ENCODE peak calls at places on chromosome 21, in four cellular contexts. One of them, this sample, is unnamed. For H3K4me1, the result is how much of the 10 kb centered on the place peaks cover.

GRCh38 chr21:15729674-15730483 is at the start of gene USP25:
- DNase-seq in cardiac muscle cell: peak
- DNase-seq in left ventricle myocardium inferior: peak
- DNase-seq in tibial artery: peak
- DNase-seq in this sample: peak

GRCh38 chr21:44567481-44568171 is 5.9 kb upstream of the KRTAP10-4 start:
- DNase-seq in cardiac muscle cell: no peak
- DNase-seq in left ventricle myocardium inferior: no peak
- DNase-seq in tibial artery: no peak
- DNase-seq in this sample: no peak

GRCh38 chr21:15064576-15065380 is at the start of gene NRIP1:
- DNase-seq in cardiac muscle cell: peak
- DNase-seq in left ventricle myocardium inferior: peak
- DNase-seq in tibial artery: peak
- DNase-seq in this sample: peak

GRCh38 chr21:32096411-32096810 is 182.4 kb downstream of the MIS18A start:
- DNase-seq in cardiac muscle cell: peak
- DNase-seq in left ventricle myocardium inferior: no peak
- DNase-seq in tibial artery: no peak
- DNase-seq in this sample: peak

GRCh38 chr21:42239973-42240372 is 21.0 kb downstream of the ABCG1 start:
- DNase-seq in cardiac muscle cell: no peak
- DNase-seq in left ventricle myocardium inferior: peak
- DNase-seq in tibial artery: no peak
- DNase-seq in this sample: no peak

GRCh38 chr21:42223826-42224575 is 5.1 kb downstream of the ABCG1 start:
- DNase-seq in cardiac muscle cell: no peak
- DNase-seq in left ventricle myocardium inferior: no peak
- DNase-seq in tibial artery: no peak
- DNase-seq in this sample: no peak

GRCh38 chr21:44379991-44380865 is 26.8 kb downstream of the TRPM2 start:
- DNase-seq in cardiac muscle cell: no peak
- DNase-seq in left ventricle myocardium inferior: no peak
- DNase-seq in tibial artery: no peak
- DNase-seq in this sample: no peak

GRCh38 chr21:29332461-29333354 is 34.0 kb downstream of the BACH1 start:
- DNase-seq in cardiac muscle cell: peak
- DNase-seq in left ventricle myocardium inferior: no peak
- DNase-seq in tibial artery: no peak
- DNase-seq in this sample: no peak

GRCh38 chr21:37176716-37177115 is 90.4 kb downstream of the VPS26C start:
- DNase-seq in cardiac muscle cell: no peak
- DNase-seq in left ventricle myocardium inferior: no peak
- DNase-seq in tibial artery: no peak
- DNase-seq in this sample: no peak

GRCh38 chr21:31473685-31474345 is 129.8 kb upstream of the TIAM1 start:
- DNase-seq in cardiac muscle cell: peak
- DNase-seq in left ventricle myocardium inferior: no peak
- DNase-seq in tibial artery: no peak
- DNase-seq in this sample: no peak

GRCh38 chr21:39776589-39776988 is 31.6 kb downstream of the IGSF5 start:
- DNase-seq in cardiac muscle cell: peak
- DNase-seq in left ventricle myocardium inferior: no peak
- DNase-seq in tibial artery: no peak
- DNase-seq in this sample: no peak

GRCh38 chr21:25657140-25657539 is 18.1 kb downstream of the JAM2 start:
- DNase-seq in cardiac muscle cell: no peak
- DNase-seq in left ventricle myocardium inferior: no peak
- DNase-seq in tibial artery: no peak
- DNase-seq in this sample: no peak

GRCh38 chr21:41095983-41096382 is 72.0 kb upstream of the BACE2 start:
- DNase-seq in cardiac muscle cell: peak
- DNase-seq in left ventricle myocardium inferior: no peak
- DNase-seq in tibial artery: no peak
- DNase-seq in this sample: no peak

GRCh38 chr21:35933466-35933865 is 126.9 kb downstream of the SETD4 start:
- DNase-seq in cardiac muscle cell: peak
- DNase-seq in left ventricle myocardium inferior: peak
- DNase-seq in tibial artery: peak
- DNase-seq in this sample: no peak

GRCh38 chr21:36203603-36203889 is 46.9 kb downstream of the DOP1B start:
- DNase-seq in cardiac muscle cell: peak
- DNase-seq in left ventricle myocardium inferior: no peak
- DNase-seq in tibial artery: no peak
- DNase-seq in this sample: no peak

GRCh38 chr21:15604424-15604823 is 125.4 kb upstream of the USP25 start:
- DNase-seq in cardiac muscle cell: peak
- DNase-seq in left ventricle myocardium inferior: no peak
- DNase-seq in tibial artery: no peak
- DNase-seq in this sample: peak

GRCh38 chr21:18812308-18812707 is 408.7 kb upstream of the TMPRSS15 start:
- DNase-seq in cardiac muscle cell: no peak
- DNase-seq in left ventricle myocardium inferior: no peak
- DNase-seq in tibial artery: no peak
- DNase-seq in this sample: no peak

GRCh38 chr21:36104306-36105300 is 30.3 kb upstream of the CBR3 start:
- DNase-seq in cardiac muscle cell: peak
- DNase-seq in left ventricle myocardium inferior: peak
- DNase-seq in tibial artery: peak
- DNase-seq in this sample: peak

GRCh38 chr21:22758478-22758877 is 1760.3 kb downstream of the NCAM2 start:
- DNase-seq in cardiac muscle cell: no peak
- DNase-seq in left ventricle myocardium inferior: no peak
- DNase-seq in tibial artery: no peak
- DNase-seq in this sample: no peak

GRCh38 chr21:46622226-46622625 is 13.2 kb upstream of the PRMT2 start:
- DNase-seq in cardiac muscle cell: peak
- DNase-seq in left ventricle myocardium inferior: peak
- DNase-seq in tibial artery: peak
- DNase-seq in this sample: no peak

GRCh38 chr21:44391345-44392091 is 38.1 kb downstream of the TRPM2 start:
- DNase-seq in cardiac muscle cell: no peak
- DNase-seq in left ventricle myocardium inferior: peak
- DNase-seq in tibial artery: peak
- DNase-seq in this sample: no peak

GRCh38 chr21:28632718-28633408 is 359.8 kb downstream of the LTN1 start:
- DNase-seq in cardiac muscle cell: peak
- DNase-seq in left ventricle myocardium inferior: no peak
- DNase-seq in tibial artery: no peak
- DNase-seq in this sample: no peak

DNA sequence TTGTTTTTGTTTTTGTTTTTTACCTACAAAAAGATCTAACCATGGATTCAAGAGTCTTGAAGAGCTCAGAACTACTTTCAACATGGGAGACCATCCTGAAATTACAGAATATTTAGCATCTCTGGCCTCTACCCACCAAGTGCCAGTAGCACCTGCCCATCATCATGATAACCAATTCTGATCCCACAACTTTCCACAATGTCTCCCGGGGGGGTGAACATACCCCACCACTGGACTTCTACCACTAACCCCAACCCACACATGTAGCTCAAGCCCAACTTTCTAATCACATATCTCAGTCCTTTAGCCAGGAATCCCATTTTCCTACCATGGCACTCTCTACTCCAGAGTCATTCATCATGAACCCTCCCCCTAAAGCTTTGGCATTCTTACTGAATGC is 15.7 kb upstream of the IFNAR2 start:
- DNase-seq in cardiac muscle cell: no peak
- DNase-seq in left ventricle myocardium inferior: no peak
- DNase-seq in tibial artery: no peak
- DNase-seq in this sample: no peak
- H3K4me1 ChIP-seq in cardiac muscle cell: under half
- H3K4me1 ChIP-seq in left ventricle myocardium inferior: under half
- H3K4me1 ChIP-seq in tibial artery: under half
- H3K4me1 ChIP-seq in this sample: under half

GRCh38 chr21:43339668-43340067 is 87.3 kb downstream of the SIK1 start:
- DNase-seq in cardiac muscle cell: no peak
- DNase-seq in left ventricle myocardium inferior: peak
- DNase-seq in tibial artery: no peak
- DNase-seq in this sample: no peak

GRCh38 chr21:43340491-43341348 is 86.2 kb downstream of the SIK1 start:
- DNase-seq in cardiac muscle cell: peak
- DNase-seq in left ventricle myocardium inferior: no peak
- DNase-seq in tibial artery: no peak
- DNase-seq in this sample: no peak

GRCh38 chr21:43341349-43342163 is 85.4 kb downstream of the SIK1 start:
- DNase-seq in cardiac muscle cell: no peak
- DNase-seq in left ventricle myocardium inferior: peak
- DNase-seq in tibial artery: no peak
- DNase-seq in this sample: no peak

GRCh38 chr21:43337901-43338655 is 88.9 kb downstream of the SIK1 start:
- DNase-seq in cardiac muscle cell: no peak
- DNase-seq in left ventricle myocardium inferior: no peak
- DNase-seq in tibial artery: no peak
- DNase-seq in this sample: no peak

DNA sequence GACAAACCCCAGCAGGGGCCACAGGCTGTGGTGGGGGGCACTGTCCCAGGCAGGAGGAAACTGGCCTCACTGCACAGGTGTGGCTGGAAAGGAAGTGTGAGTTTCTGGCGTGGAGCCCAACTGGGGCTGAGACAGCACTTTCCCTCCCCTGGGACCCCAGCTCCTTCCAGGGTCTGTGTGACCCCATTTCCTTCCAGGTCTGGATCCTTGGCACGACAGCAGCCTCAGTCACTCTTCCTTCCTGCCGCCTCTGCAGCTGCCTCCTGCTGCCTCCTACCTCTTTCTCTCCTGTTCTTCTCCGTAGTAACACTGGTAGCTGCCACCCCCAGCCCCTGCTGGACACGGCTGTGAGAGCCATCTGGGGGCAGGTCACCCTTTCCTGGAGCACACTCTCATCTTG is 88.0 kb downstream of the SIK1 start:
- DNase-seq in cardiac muscle cell: no peak
- DNase-seq in left ventricle myocardium inferior: peak
- DNase-seq in tibial artery: no peak
- DNase-seq in this sample: no peak
- H3K4me3 ChIP-seq in cardiac muscle cell: no peak
- H3K4me3 ChIP-seq in left ventricle myocardium inferior: no peak
- H3K4me3 ChIP-seq in tibial artery: no peak
- H3K4me3 ChIP-seq in this sample: no peak

DNA sequence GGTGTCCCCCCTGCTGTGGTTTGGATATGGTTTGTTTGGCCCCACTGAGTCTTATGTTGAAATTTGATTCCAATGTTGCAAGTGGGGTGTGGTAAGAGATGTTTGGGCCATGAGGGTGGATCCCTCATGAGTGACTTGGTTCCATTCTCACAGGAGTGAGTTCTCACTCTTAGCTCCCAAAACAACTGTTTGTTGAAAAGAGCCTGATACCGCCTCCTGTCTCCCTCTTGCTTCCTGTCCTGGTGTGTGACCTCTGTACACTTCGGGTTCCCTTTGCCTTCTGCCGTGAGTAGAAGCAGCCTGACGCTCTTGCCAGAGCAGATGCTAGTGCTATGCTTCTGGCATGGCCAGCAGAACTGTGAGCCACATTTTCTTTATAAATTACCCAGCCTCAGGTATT is 60.5 kb downstream of the C21orf91 start:
- DNase-seq in cardiac muscle cell: no peak
- DNase-seq in left ventricle myocardium inferior: no peak
- DNase-seq in tibial artery: no peak
- DNase-seq in this sample: no peak
- H3K4me1 ChIP-seq in cardiac muscle cell: under half
- H3K4me1 ChIP-seq in left ventricle myocardium inferior: under half
- H3K4me1 ChIP-seq in tibial artery: under half
- H3K4me1 ChIP-seq in this sample: under half

GRCh38 chr21:38487906-38488639 is 10.2 kb downstream of the ERG start:
- DNase-seq in cardiac muscle cell: no peak
- DNase-seq in left ventricle myocardium inferior: no peak
- DNase-seq in tibial artery: no peak
- DNase-seq in this sample: no peak

GRCh38 chr21:38489729-38490128 is 8.5 kb downstream of the ERG start:
- DNase-seq in cardiac muscle cell: no peak
- DNase-seq in left ventricle myocardium inferior: no peak
- DNase-seq in tibial artery: no peak
- DNase-seq in this sample: no peak

GRCh38 chr21:38488640-38489282 is 9.5 kb downstream of the ERG start:
- DNase-seq in cardiac muscle cell: no peak
- DNase-seq in left ventricle myocardium inferior: no peak
- DNase-seq in tibial artery: no peak
- DNase-seq in this sample: no peak

GRCh38 chr21:38490411-38491020 is 7.8 kb downstream of the ERG start:
- DNase-seq in cardiac muscle cell: no peak
- DNase-seq in left ventricle myocardium inferior: no peak
- DNase-seq in tibial artery: no peak
- DNase-seq in this sample: no peak

DNA sequence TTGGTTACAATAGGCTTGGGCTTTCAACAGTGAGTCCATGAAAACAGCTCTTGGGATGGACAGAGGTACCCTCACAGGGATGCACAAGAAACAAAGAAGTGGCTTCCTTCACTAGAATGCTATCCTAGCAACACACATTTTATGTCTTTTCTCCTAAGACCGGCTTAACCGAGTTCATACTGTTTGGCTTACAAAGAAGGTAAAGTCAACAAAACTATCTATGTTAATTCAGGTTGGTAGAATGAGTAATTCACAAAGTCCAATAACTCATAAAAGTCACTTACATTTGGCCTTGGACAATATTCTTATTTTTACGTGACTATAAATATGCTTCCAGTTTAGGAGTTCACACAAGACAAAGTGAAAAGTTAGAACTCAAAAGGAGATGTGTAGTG is 9.0 kb downstream of the ERG start:
- DNase-seq in cardiac muscle cell: no peak
- DNase-seq in left ventricle myocardium inferior: no peak
- DNase-seq in tibial artery: no peak
- DNase-seq in this sample: no peak
- H3K4me3 ChIP-seq in cardiac muscle cell: no peak
- H3K4me3 ChIP-seq in left ventricle myocardium inferior: no peak
- H3K4me3 ChIP-seq in tibial artery: no peak
- H3K4me3 ChIP-seq in this sample: no peak

DNA sequence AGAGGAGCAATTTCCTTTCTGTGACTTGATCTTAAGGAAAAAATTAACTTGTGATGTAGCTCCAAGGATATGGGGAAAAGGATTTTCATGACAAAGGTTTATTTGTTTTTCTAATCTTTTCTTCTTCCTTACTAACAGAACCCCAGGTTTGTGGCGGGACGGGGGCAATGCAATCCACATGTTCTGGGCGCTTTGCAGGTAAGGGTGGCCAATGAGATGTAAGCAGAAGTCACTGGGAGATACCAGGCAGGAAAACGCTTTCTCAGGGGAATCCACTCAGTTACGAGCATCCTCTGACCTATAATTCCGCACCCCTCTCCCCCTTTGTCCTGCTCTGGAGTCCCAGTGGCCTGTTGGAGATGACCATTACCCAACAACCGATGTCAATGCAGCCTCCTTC is 122.0 kb downstream of the MRPS6 start:
- DNase-seq in cardiac muscle cell: no peak
- DNase-seq in left ventricle myocardium inferior: no peak
- DNase-seq in tibial artery: no peak
- DNase-seq in this sample: no peak
- H3K4me1 ChIP-seq in cardiac muscle cell: under half
- H3K4me1 ChIP-seq in left ventricle myocardium inferior: under half
- H3K4me1 ChIP-seq in tibial artery: under half
- H3K4me1 ChIP-seq in this sample: under half

This sample was measured in HAP-1.